ENCODE peak calls at places on chromosomes 2 and 18, in nine cellular contexts. Z is mammary epithelial cell, F is epithelial cell of esophagus, I is endothelial cell, L is SK-N-SH, S is prostate gland, A is H1, N is GM12878, G is lower leg skin. Y is an unnamed sample.

GRCh38 chr18:55592106-55592505 is 4.1 kb upstream of the TCF4 start:
- DNase-seq in I (no peak), S (no peak), Z (peak), N (no peak), A (no peak), G (no peak), L (no peak), F (no peak), Y (no peak)

GRCh38 chr2:88038263-88039105 is 17.1 kb downstream of the KRCC1 start:
- DNase-seq in Z (peak), S (no peak), I (no peak), L (no peak), A (no peak), F (peak), N (no peak), G (no peak), Y (no peak)

GRCh38 chr2:231482806-231483391 is 18.6 kb upstream of the NCL start:
- DNase-seq in Z (peak), G (peak), A (peak), N (no peak), I (peak), F (peak), L (peak), S (peak), Y (peak)

GRCh38 chr2:190533968-190534309 is 583 bp downstream of the NEMP2 start:
- DNase-seq in G (no peak), L (no peak), I (no peak), S (no peak), N (no peak), Z (peak), A (no peak), F (no peak), Y (no peak)

GRCh38 chr2:42010743-42011298 is 37.0 kb upstream of the PKDCC start:
- DNase-seq in N (no peak), S (no peak), F (no peak), A (no peak), Z (peak), G (no peak), L (no peak), I (no peak), Y (no peak)

GRCh38 chr2:42742740-42743666 is 20.9 kb downstream of the OXER1 start:
- DNase-seq in G (no peak), F (no peak), N (no peak), L (no peak), A (no peak), Z (no peak), I (no peak), S (no peak), Y (no peak)

GRCh38 chr2:82790277-82791021 is 1668.6 kb downstream of the SUCLG1 start:
- DNase-seq in G (no peak), F (peak), A (no peak), I (no peak), Z (no peak), N (no peak), S (no peak), L (no peak), Y (no peak)

GRCh38 chr2:202822411-202822810 is 49.2 kb downstream of the ICA1L start:
- DNase-seq in F (no peak), I (no peak), N (no peak), A (no peak), L (no peak), G (no peak), S (no peak), Z (no peak), Y (no peak)

GRCh38 chr2:102604754-102605153 is 14.6 kb upstream of the SLC9A2 start:
- DNase-seq in A (no peak), Z (no peak), I (no peak), S (no peak), G (no peak), L (no peak), N (no peak), F (peak), Y (no peak)

GRCh38 chr2:35462226-35462983 is 893.2 kb upstream of the CRIM1 start:
- DNase-seq in A (no peak), Z (peak), L (no peak), S (no peak), I (no peak), F (no peak), G (no peak), N (no peak), Y (no peak)

GRCh38 chr2:188102881-188103280 is 188.8 kb upstream of the GULP1 start:
- DNase-seq in A (no peak), N (no peak), I (no peak), L (no peak), G (no peak), Z (no peak), S (no peak), F (no peak), Y (no peak)

GRCh38 chr2:46988230-46988629 is 72.6 kb upstream of the MCFD2 start:
- DNase-seq in L (no peak), S (no peak), F (no peak), A (no peak), N (no peak), I (no peak), Z (no peak), G (no peak), Y (no peak)

GRCh38 chr2:46991985-46992384 is 76.4 kb upstream of the MCFD2 start:
- DNase-seq in Z (no peak), I (no peak), N (no peak), S (no peak), A (no peak), F (no peak), G (no peak), L (no peak), Y (no peak)

GRCh38 chr2:46989491-46990230 is 74.1 kb upstream of the MCFD2 start:
- DNase-seq in S (no peak), N (no peak), I (no peak), Z (no peak), G (no peak), F (no peak), L (no peak), A (no peak), Y (no peak)

GRCh38 chr2:46990231-46990588 is 74.6 kb upstream of the MCFD2 start:
- DNase-seq in Z (no peak), A (no peak), L (no peak), N (no peak), S (no peak), I (no peak), F (no peak), G (no peak), Y (no peak)

DNA sequence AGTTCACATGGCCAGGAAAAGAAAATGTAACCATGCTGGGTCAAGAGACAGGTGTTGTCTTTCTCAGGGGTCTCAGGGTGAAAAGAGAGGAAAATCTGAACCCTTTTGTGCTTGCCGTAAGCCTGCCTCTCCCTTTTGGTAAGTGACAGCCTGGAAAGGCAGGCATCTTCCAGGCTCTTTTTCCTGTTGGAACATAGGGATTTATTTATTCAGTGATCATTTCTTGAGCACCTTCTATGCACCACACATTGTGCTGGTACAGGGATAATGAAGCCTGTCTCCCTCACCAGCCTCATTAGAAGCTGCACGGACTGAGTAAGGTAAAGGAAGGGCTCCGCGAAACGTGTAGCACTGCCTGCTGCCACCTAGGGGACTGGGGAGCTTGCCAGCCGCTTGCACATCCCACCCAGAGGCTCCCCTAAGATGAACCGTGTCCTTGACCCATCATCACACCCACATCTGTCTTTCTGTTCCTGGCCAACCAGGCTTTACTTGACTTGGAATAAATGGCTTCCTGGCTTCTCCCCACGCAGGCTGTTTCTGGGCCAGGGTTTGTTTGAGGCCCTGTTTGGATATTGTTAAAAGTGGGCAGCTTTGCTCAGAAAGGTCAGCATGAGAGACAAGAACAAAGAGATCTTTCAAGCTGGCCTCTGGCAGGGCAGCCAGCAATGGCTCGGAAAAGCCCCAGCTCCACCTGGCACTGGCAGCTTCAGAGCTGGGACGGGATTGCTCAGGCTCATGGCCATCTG is 73.3 kb upstream of the MCFD2 start:
- DNase-seq in Z (no peak), L (peak), I (no peak), N (no peak), F (no peak), A (no peak), S (peak), G (no peak), Y (no peak)
- TF ChIP-seq CTCF in Z (no peak), L (peak), I (no peak), N (no peak), F (no peak), A (peak), S (peak), G (no peak), Y (peak)

DNA sequence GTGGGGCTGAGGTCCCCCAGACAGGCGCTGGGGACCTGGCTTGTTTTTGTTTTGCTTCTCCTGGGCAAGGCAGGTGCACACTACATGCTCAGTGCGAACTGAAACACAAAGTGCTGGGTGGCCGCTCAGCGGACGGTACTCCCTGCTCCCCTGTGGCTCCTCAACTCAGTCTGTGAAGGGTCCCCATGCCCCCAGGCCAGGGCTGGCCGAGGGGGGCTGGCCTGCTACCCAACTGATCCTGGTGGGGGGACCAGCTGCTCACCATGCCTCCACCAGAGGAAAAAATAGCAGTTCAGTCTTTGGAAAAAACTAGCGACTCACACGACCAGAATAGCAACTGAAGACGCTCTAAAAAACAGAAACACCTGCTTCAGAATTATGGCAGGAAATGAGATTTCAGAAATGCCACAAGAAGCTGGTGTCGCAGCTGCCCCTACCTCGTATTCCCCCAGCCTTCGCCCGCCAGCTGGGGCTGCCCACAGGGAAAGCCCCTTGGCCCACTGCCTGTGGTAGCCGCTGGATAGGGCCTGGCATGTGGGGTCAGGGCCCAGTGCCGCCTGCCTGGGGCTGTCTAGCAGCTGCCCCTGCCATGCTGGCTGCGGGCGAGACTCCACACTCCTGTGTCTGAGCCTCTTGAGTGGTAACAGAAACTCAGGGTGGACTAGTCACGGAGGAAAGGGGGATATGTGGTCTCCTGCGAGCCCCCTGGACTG is 43.7 kb downstream of the MEX3C start:
- DNase-seq in S (no peak), N (peak), I (no peak), G (peak), F (no peak), A (no peak), L (peak), Z (no peak), Y (no peak)
- TF ChIP-seq CTCF in S (no peak), N (no peak), I (no peak), G (no peak), F (no peak), A (no peak), L (no peak), Z (no peak), Y (no peak)

GRCh38 chr2:120305296-120305695 is 40.6 kb upstream of the INHBB start:
- DNase-seq in G (no peak), Z (no peak), I (peak), L (peak), F (no peak), A (no peak), N (no peak), S (peak), Y (no peak)
- TF ChIP-seq CTCF in G (no peak), Z (no peak), I (no peak), L (peak), F (no peak), A (peak), N (peak), S (peak), Y (peak)

DNA sequence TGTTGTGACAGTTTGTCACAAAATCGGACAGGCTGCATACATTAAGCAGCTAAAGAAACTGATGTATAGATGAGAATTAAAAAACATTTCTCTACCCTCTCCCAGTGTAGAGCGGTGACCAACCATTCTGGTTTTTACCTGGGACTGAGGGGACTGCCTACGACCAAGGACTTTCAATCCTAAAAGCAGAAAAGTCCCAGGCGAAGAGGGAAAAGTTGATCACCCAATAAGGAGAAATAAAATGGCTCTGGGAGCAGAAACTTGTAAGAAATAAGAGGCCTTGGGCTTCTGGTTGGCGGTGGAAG is 30.9 kb upstream of the YPEL5 start:
- DNase-seq in N (no peak), L (no peak), G (no peak), S (no peak), F (no peak), A (no peak), Z (no peak), I (no peak), Y (no peak)
- TF ChIP-seq CTCF in N (no peak), L (no peak), G (no peak), S (no peak), F (no peak), A (no peak), Z (no peak), I (peak), Y (no peak)

GRCh38 chr2:61970807-61971556 is 65.5 kb downstream of the COMMD1 start:
- DNase-seq in L (no peak), N (no peak), I (peak), G (no peak), A (no peak), S (no peak), Z (peak), F (peak), Y (no peak)
- TF ChIP-seq CTCF in L (no peak), N (no peak), I (no peak), G (no peak), A (peak), S (no peak), Z (peak), F (peak), Y (no peak)

DNA sequence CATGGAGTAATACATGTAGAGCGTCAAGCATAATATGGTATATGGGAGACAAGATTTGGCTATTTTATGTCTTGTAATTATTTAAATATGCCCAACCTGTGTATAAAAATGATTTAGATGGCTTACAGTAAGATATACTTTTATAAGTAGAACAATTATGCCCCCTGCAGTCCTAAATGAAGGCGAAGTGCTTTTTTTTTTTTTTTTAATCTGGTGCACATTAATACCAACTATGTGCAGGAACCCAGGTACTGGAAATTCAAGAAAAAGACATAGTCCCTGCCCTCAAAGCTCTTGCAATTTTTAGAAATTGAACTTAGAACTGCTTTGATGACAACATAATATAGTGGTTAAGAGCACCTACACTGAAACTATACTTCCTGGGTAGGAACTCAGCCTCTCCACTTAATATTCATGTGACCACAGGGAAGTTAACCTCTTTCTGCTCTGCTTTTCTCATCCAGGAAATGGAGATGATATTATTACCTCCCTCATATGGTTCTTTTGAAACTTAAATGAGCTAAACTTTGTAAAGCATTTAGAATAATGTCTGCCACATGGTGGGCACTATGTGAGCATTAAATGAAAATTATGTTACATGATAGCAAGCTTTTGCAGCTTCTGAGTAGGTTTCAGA is 38.1 kb downstream of the AFTPH start:
- DNase-seq in F (peak), A (no peak), Z (no peak), I (no peak), G (no peak), S (no peak), N (no peak), L (peak), Y (no peak)
- TF ChIP-seq CTCF in F (peak), A (no peak), Z (peak), I (peak), G (no peak), S (peak), N (peak), L (peak), Y (peak)

GRCh38 chr18:61892683-61893303 is at the start of gene RNF152:
- DNase-seq in Z (peak), I (peak), N (no peak), S (peak), G (peak), L (peak), A (peak), F (peak), Y (peak)
- TF ChIP-seq CTCF in Z (no peak), I (no peak), N (no peak), S (no peak), G (no peak), L (peak), A (no peak), F (no peak), Y (no peak)

GRCh38 chr18:59057493-59057795 is 82.2 kb upstream of the SEC11C start:
- DNase-seq in I (no peak), G (no peak), F (no peak), A (no peak), S (no peak), N (no peak), L (no peak), Z (no peak), Y (no peak)
- TF ChIP-seq CTCF in I (no peak), G (no peak), F (no peak), A (no peak), S (no peak), N (no peak), L (no peak), Z (no peak), Y (no peak)